ENCODE peak calls at places on chromosomes 2 and 18, in eight cellular contexts. One of them, this sample, is unnamed.

GRCh38 chr2:158269143-158269542 is 167.5 kb downstream of the UPP2 start:
- DNase-seq in amygdala: no peak
- DNase-seq in HT-29: peak
- DNase-seq in fibroblast of the conjunctiva: no peak
- DNase-seq in putamen: no peak
- DNase-seq in NCI-H1436: peak
- DNase-seq in NCI-H460: no peak
- DNase-seq in cardiac muscle cell: no peak
- DNase-seq in this sample: peak

GRCh38 chr18:9147440-9148238 is 11.1 kb downstream of the ANKRD12 start:
- DNase-seq in NCI-H1436: peak
- DNase-seq in fibroblast of the conjunctiva: peak
- DNase-seq in putamen: peak
- DNase-seq in HT-29: peak
- DNase-seq in NCI-H460: peak
- DNase-seq in amygdala: no peak
- DNase-seq in cardiac muscle cell: peak
- DNase-seq in this sample: no peak

GRCh38 chr2:68839260-68839833 is 31.9 kb downstream of the BMP10 start:
- DNase-seq in putamen: no peak
- DNase-seq in cardiac muscle cell: peak
- DNase-seq in NCI-H1436: no peak
- DNase-seq in HT-29: peak
- DNase-seq in amygdala: no peak
- DNase-seq in fibroblast of the conjunctiva: no peak
- DNase-seq in NCI-H460: no peak
- DNase-seq in this sample: no peak

GRCh38 chr2:8458461-8459459 is 223.1 kb upstream of the ID2 start:
- DNase-seq in HT-29: no peak
- DNase-seq in NCI-H1436: no peak
- DNase-seq in NCI-H460: no peak
- DNase-seq in amygdala: no peak
- DNase-seq in fibroblast of the conjunctiva: no peak
- DNase-seq in cardiac muscle cell: no peak
- DNase-seq in putamen: no peak
- DNase-seq in this sample: no peak

GRCh38 chr18:11323359-11323819 is 174.0 kb upstream of the PIEZO2 start:
- DNase-seq in NCI-H460: no peak
- DNase-seq in cardiac muscle cell: peak
- DNase-seq in NCI-H1436: no peak
- DNase-seq in putamen: no peak
- DNase-seq in HT-29: no peak
- DNase-seq in fibroblast of the conjunctiva: peak
- DNase-seq in amygdala: no peak
- DNase-seq in this sample: no peak

GRCh38 chr2:147844691-147845607 is at the start of gene ACVR2A:
- DNase-seq in NCI-H460: peak
- DNase-seq in amygdala: peak
- DNase-seq in HT-29: peak
- DNase-seq in fibroblast of the conjunctiva: no peak
- DNase-seq in NCI-H1436: peak
- DNase-seq in putamen: peak
- DNase-seq in cardiac muscle cell: peak
- DNase-seq in this sample: peak

GRCh38 chr2:222311978-222312738 is 13.4 kb upstream of the PAX3 start:
- DNase-seq in NCI-H460: no peak
- DNase-seq in NCI-H1436: no peak
- DNase-seq in fibroblast of the conjunctiva: no peak
- DNase-seq in putamen: no peak
- DNase-seq in cardiac muscle cell: no peak
- DNase-seq in amygdala: no peak
- DNase-seq in HT-29: no peak
- DNase-seq in this sample: no peak

GRCh38 chr2:235056768-235057167 is 105.0 kb downstream of the SH3BP4 start:
- DNase-seq in NCI-H460: no peak
- DNase-seq in cardiac muscle cell: no peak
- DNase-seq in putamen: no peak
- DNase-seq in amygdala: no peak
- DNase-seq in HT-29: no peak
- DNase-seq in NCI-H1436: no peak
- DNase-seq in fibroblast of the conjunctiva: no peak
- DNase-seq in this sample: no peak

GRCh38 chr2:194883711-194884110 is 773.3 kb upstream of the SLC39A10 start:
- DNase-seq in NCI-H460: no peak
- DNase-seq in NCI-H1436: no peak
- DNase-seq in putamen: no peak
- DNase-seq in fibroblast of the conjunctiva: no peak
- DNase-seq in HT-29: no peak
- DNase-seq in amygdala: no peak
- DNase-seq in cardiac muscle cell: no peak
- DNase-seq in this sample: no peak

GRCh38 chr2:209473930-209474419 is 50.1 kb downstream of the MAP2 start:
- DNase-seq in NCI-H460: peak
- DNase-seq in putamen: no peak
- DNase-seq in NCI-H1436: no peak
- DNase-seq in HT-29: peak
- DNase-seq in cardiac muscle cell: peak
- DNase-seq in fibroblast of the conjunctiva: peak
- DNase-seq in amygdala: no peak
- DNase-seq in this sample: no peak

GRCh38 chr18:52499646-52500045 is 159.6 kb downstream of the DCC start:
- DNase-seq in putamen: no peak
- DNase-seq in amygdala: no peak
- DNase-seq in cardiac muscle cell: no peak
- DNase-seq in HT-29: no peak
- DNase-seq in NCI-H460: no peak
- DNase-seq in NCI-H1436: no peak
- DNase-seq in fibroblast of the conjunctiva: no peak
- DNase-seq in this sample: peak

GRCh38 chr2:8679827-8680731 is 1.8 kb upstream of the ID2 start:
- DNase-seq in cardiac muscle cell: peak
- DNase-seq in HT-29: peak
- DNase-seq in amygdala: no peak
- DNase-seq in NCI-H460: peak
- DNase-seq in fibroblast of the conjunctiva: no peak
- DNase-seq in putamen: peak
- DNase-seq in NCI-H1436: no peak
- DNase-seq in this sample: peak

GRCh38 chr2:70381821-70382220 is 80.0 kb upstream of the FAM136A start:
- DNase-seq in HT-29: peak
- DNase-seq in cardiac muscle cell: peak
- DNase-seq in NCI-H460: no peak
- DNase-seq in fibroblast of the conjunctiva: no peak
- DNase-seq in NCI-H1436: no peak
- DNase-seq in putamen: no peak
- DNase-seq in amygdala: no peak
- DNase-seq in this sample: no peak

GRCh38 chr2:109392140-109392539 is 221.6 kb downstream of the SEPTIN10 start:
- DNase-seq in HT-29: no peak
- DNase-seq in putamen: no peak
- DNase-seq in NCI-H1436: no peak
- DNase-seq in fibroblast of the conjunctiva: no peak
- DNase-seq in amygdala: no peak
- DNase-seq in NCI-H460: no peak
- DNase-seq in cardiac muscle cell: no peak
- DNase-seq in this sample: no peak

GRCh38 chr2:212145111-212145510 is 393.5 kb downstream of the ERBB4 start:
- DNase-seq in fibroblast of the conjunctiva: no peak
- DNase-seq in HT-29: no peak
- DNase-seq in NCI-H1436: no peak
- DNase-seq in amygdala: no peak
- DNase-seq in putamen: no peak
- DNase-seq in NCI-H460: no peak
- DNase-seq in cardiac muscle cell: peak
- DNase-seq in this sample: no peak

GRCh38 chr2:74966893-74967292 is 8.4 kb downstream of the POLE4 start:
- DNase-seq in putamen: no peak
- DNase-seq in fibroblast of the conjunctiva: no peak
- DNase-seq in cardiac muscle cell: no peak
- DNase-seq in NCI-H1436: no peak
- DNase-seq in HT-29: no peak
- DNase-seq in NCI-H460: no peak
- DNase-seq in amygdala: no peak
- DNase-seq in this sample: no peak

GRCh38 chr2:16169381-16169960 is 229.1 kb downstream of the MYCN start:
- DNase-seq in NCI-H1436: no peak
- DNase-seq in putamen: no peak
- DNase-seq in fibroblast of the conjunctiva: no peak
- DNase-seq in cardiac muscle cell: no peak
- DNase-seq in HT-29: no peak
- DNase-seq in NCI-H460: no peak
- DNase-seq in amygdala: no peak
- DNase-seq in this sample: no peak

GRCh38 chr2:11213090-11213638 is 57.9 kb downstream of the SLC66A3 start:
- DNase-seq in putamen: no peak
- DNase-seq in HT-29: no peak
- DNase-seq in cardiac muscle cell: peak
- DNase-seq in NCI-H1436: no peak
- DNase-seq in NCI-H460: no peak
- DNase-seq in fibroblast of the conjunctiva: no peak
- DNase-seq in amygdala: no peak
- DNase-seq in this sample: no peak

This sample was measured in NCI-H774.